ENCODE peak calls at places on chromosomes 12 and 14, in ten cellular contexts. A, D, Y, K, P, B, Q, V, N and Z are unnamed samples.

GRCh38 chr12:109920266-109920780 is 20.2 kb downstream of the TCHP start:
- DNase-seq in A (no peak), D (no peak), Y (no peak), K (no peak), P (no peak), B (no peak), Q (no peak), V (peak), N (peak), Z (peak)

GRCh38 chr12:752673-753400 is 458 bp downstream of the WNK1 start:
- DNase-seq in A (no peak), D (no peak), Y (peak), K (peak), P (peak), B (peak), Q (no peak), V (peak), N (peak), Z (peak)

GRCh38 chr12:109264095-109264942 is 44.8 kb downstream of the FOXN4 start:
- DNase-seq in A (peak), D (peak), Y (peak), K (peak), P (peak), B (peak), Q (peak), V (peak), N (peak), Z (peak)

GRCh38 chr12:31868980-31869379 is 90.2 kb upstream of the RESF1 start:
- DNase-seq in A (peak), D (peak), Y (peak), K (no peak), P (no peak), B (peak), Q (peak), V (no peak), N (no peak), Z (peak)

GRCh38 chr12:109131522-109132050 is 15.2 kb downstream of the ACACB start:
- DNase-seq in A (no peak), D (no peak), Y (no peak), K (no peak), P (no peak), B (peak), Q (no peak), V (peak), N (no peak), Z (peak)

GRCh38 chr12:111597731-111598636 is 1.1 kb downstream of the ATXN2 start:
- DNase-seq in A (no peak), D (no peak), Y (peak), K (peak), P (peak), B (peak), Q (no peak), V (peak), N (peak), Z (no peak)

GRCh38 chr14:51335521-51335920 is 95.5 kb downstream of the TMX1 start:
- DNase-seq in A (no peak), D (no peak), Y (no peak), K (no peak), P (peak), B (peak), Q (peak), V (peak), N (no peak), Z (peak)

GRCh38 chr12:111430418-111431353 is 25.0 kb downstream of the SH2B3 start:
- DNase-seq in A (no peak), D (no peak), Y (no peak), K (peak), P (no peak), B (no peak), Q (no peak), V (no peak), N (no peak), Z (no peak)

GRCh38 chr12:52004042-52004648 is 2.6 kb upstream of the TAMALIN start:
- DNase-seq in A (peak), D (peak), Y (peak), K (peak), P (no peak), B (peak), Q (peak), V (peak), N (peak), Z (peak)

GRCh38 chr12:111457071-111457470 is 51.3 kb downstream of the SH2B3 start:
- DNase-seq in A (no peak), D (no peak), Y (no peak), K (no peak), P (no peak), B (no peak), Q (no peak), V (no peak), N (no peak), Z (no peak)

GRCh38 chr14:60805881-60806569 is 71.5 kb downstream of the MNAT1 start:
- DNase-seq in A (no peak), D (no peak), Y (no peak), K (no peak), P (no peak), B (no peak), Q (peak), V (peak), N (no peak), Z (peak)

GRCh38 chr14:98682031-98682430 is 590.0 kb downstream of the BCL11B start:
- DNase-seq in A (no peak), D (no peak), Y (no peak), K (no peak), P (no peak), B (no peak), Q (no peak), V (no peak), N (no peak), Z (no peak)

GRCh38 chr12:112169086-112169872 is 43.9 kb downstream of the TRAFD1 start:
- DNase-seq in A (no peak), D (no peak), Y (no peak), K (no peak), P (no peak), B (no peak), Q (no peak), V (no peak), N (peak), Z (no peak)

GRCh38 chr14:60204843-60205774 is 39.9 kb upstream of the DHRS7 start:
- DNase-seq in A (no peak), D (no peak), Y (no peak), K (no peak), P (no peak), B (no peak), Q (no peak), V (no peak), N (no peak), Z (no peak)

GRCh38 chr12:47705239-47705570 is 625 bp downstream of the RPAP3 start:
- DNase-seq in A (no peak), D (no peak), Y (no peak), K (no peak), P (no peak), B (no peak), Q (no peak), V (no peak), N (no peak), Z (no peak)

GRCh38 chr12:113061061-113061694 is 4.6 kb downstream of the DTX1 start:
- DNase-seq in A (no peak), D (no peak), Y (peak), K (no peak), P (no peak), B (no peak), Q (no peak), V (no peak), N (no peak), Z (no peak)

GRCh38 chr12:16605666-16606116 is 271 bp downstream of the LMO3 start:
- DNase-seq in A (no peak), D (peak), Y (peak), K (no peak), P (no peak), B (no peak), Q (no peak), V (peak), N (peak), Z (peak)

GRCh38 chr14:104558231-104559042 is 21.1 kb upstream of the C14orf180 start:
- DNase-seq in A (no peak), D (no peak), Y (no peak), K (no peak), P (peak), B (peak), Q (no peak), V (no peak), N (peak), Z (no peak)

GRCh38 chr14:50023671-50024490 is 92.5 kb downstream of the VCPKMT start:
- DNase-seq in A (peak), D (no peak), Y (no peak), K (no peak), P (no peak), B (no peak), Q (peak), V (peak), N (no peak), Z (peak)

GRCh38 chr12:116717466-116718457 is 20.1 kb downstream of the SPRING1 start:
- DNase-seq in A (no peak), D (no peak), Y (no peak), K (no peak), P (peak), B (peak), Q (peak), V (peak), N (peak), Z (peak)

GRCh38 chr12:75455839-75456238 is 24.7 kb upstream of the GLIPR1 start:
- DNase-seq in A (peak), D (no peak), Y (no peak), K (no peak), P (no peak), B (no peak), Q (no peak), V (no peak), N (no peak), Z (no peak)

GRCh38 chr12:123113038-123113437 is 37.9 kb downstream of the PITPNM2 start:
- DNase-seq in A (no peak), D (peak), Y (peak), K (no peak), P (no peak), B (no peak), Q (no peak), V (no peak), N (no peak), Z (no peak)

GRCh38 chr12:92078167-92079053 is 67.2 kb downstream of the BTG1 start:
- DNase-seq in A (peak), D (no peak), Y (no peak), K (no peak), P (no peak), B (no peak), Q (peak), V (peak), N (no peak), Z (peak)

GRCh38 chr14:90472632-90473031 is 75.8 kb downstream of the CALM1 start:
- DNase-seq in A (no peak), D (no peak), Y (no peak), K (no peak), P (no peak), B (no peak), Q (no peak), V (no peak), N (no peak), Z (no peak)

GRCh38 chr14:89206426-89206825 is 210.6 kb downstream of the FOXN3 start:
- DNase-seq in A (no peak), D (no peak), Y (no peak), K (no peak), P (no peak), B (no peak), Q (peak), V (peak), N (no peak), Z (peak)

GRCh38 chr14:105701456-105702274 is 175.3 kb downstream of the TMEM121 start:
- DNase-seq in A (no peak), D (no peak), Y (no peak), K (no peak), P (peak), B (no peak), Q (no peak), V (no peak), N (no peak), Z (no peak)

GRCh38 chr14:73143003-73143402 is 6.7 kb downstream of the PSEN1 start:
- DNase-seq in A (no peak), D (no peak), Y (no peak), K (no peak), P (no peak), B (no peak), Q (no peak), V (no peak), N (no peak), Z (no peak)

GRCh38 chr14:87170179-87170578 is 822.8 kb downstream of the GALC start:
- DNase-seq in A (no peak), D (no peak), Y (no peak), K (no peak), P (no peak), B (no peak), Q (no peak), V (no peak), N (no peak), Z (no peak)

GRCh38 chr12:32312049-32312670 is 87.2 kb upstream of the FGD4 start:
- DNase-seq in A (peak), D (peak), Y (peak), K (no peak), P (no peak), B (no peak), Q (peak), V (peak), N (no peak), Z (peak)

GRCh38 chr12:3538691-3539030 is 47.7 kb downstream of the PRMT8 start:
- DNase-seq in A (no peak), D (peak), Y (peak), K (no peak), P (no peak), B (no peak), Q (no peak), V (no peak), N (no peak), Z (no peak)

GRCh38 chr12:49962861-49963765 is 1.4 kb downstream of the AQP5 start:
- DNase-seq in A (peak), D (peak), Y (peak), K (no peak), P (peak), B (peak), Q (no peak), V (no peak), N (peak), Z (peak)

GRCh38 chr12:29783773-29784666 is at the start of gene TMTC1:
- DNase-seq in A (peak), D (peak), Y (peak), K (no peak), P (peak), B (peak), Q (no peak), V (peak), N (peak), Z (peak)

GRCh38 chr14:100621806-100622205 is 34.6 kb upstream of the BEGAIN start:
- DNase-seq in A (no peak), D (no peak), Y (no peak), K (no peak), P (no peak), B (no peak), Q (no peak), V (no peak), N (peak), Z (no peak)

GRCh38 chr12:75635606-75636444 is 124.4 kb upstream of the KRR1 start:
- DNase-seq in A (peak), D (no peak), Y (no peak), K (no peak), P (no peak), B (no peak), Q (no peak), V (peak), N (no peak), Z (peak)

GRCh38 chr12:9707356-9707755 is 25.5 kb downstream of the CLECL1 start:
- DNase-seq in A (no peak), D (no peak), Y (no peak), K (peak), P (no peak), B (no peak), Q (no peak), V (no peak), N (no peak), Z (no peak)

GRCh38 chr12:104218935-104219334 is 3.4 kb downstream of the TXNRD1 start:
- DNase-seq in A (peak), D (no peak), Y (no peak), K (no peak), P (no peak), B (no peak), Q (peak), V (no peak), N (no peak), Z (peak)

GRCh38 chr12:27101290-27101689 is 18.9 kb upstream of the C12orf71 start:
- DNase-seq in A (no peak), D (no peak), Y (no peak), K (no peak), P (no peak), B (no peak), Q (no peak), V (no peak), N (no peak), Z (no peak)

GRCh38 chr14:106551265-106551664 is 1024.9 kb downstream of the TMEM121 start:
- DNase-seq in A (no peak), D (no peak), Y (no peak), K (no peak), P (no peak), B (no peak), Q (no peak), V (no peak), N (no peak), Z (no peak)

GRCh38 chr12:82299617-82300016 is 58.6 kb downstream of the CCDC59 start:
- DNase-seq in A (no peak), D (no peak), Y (no peak), K (no peak), P (no peak), B (no peak), Q (no peak), V (no peak), N (no peak), Z (peak)